ENCODE peak calls at places on chromosomes 7 and 10, in seven cellular contexts. Q is cardiac muscle cell, Y is gastrocnemius medialis, Z is glutamatergic neuron, N is fibroblast of gingiva, A is A549, C is neural progenitor cell. X is an unnamed sample.

GRCh38 chr7:100914879-100915442 is 19.3 kb upstream of the ACHE start:
- DNase-seq in Y (no peak), N (no peak), Q (no peak), Z (no peak), C (no peak), A (no peak), X (no peak)

GRCh38 chr10:28326516-28327493 is 23.9 kb upstream of the MPP7 start:
- DNase-seq in N (peak; percentile 8), Y (peak; percentile 76), C (no peak), Q (peak; percentile 46), Z (no peak), A (no peak), X (peak; percentile 20)

GRCh38 chr7:94509264-94509878 is at the start of gene CASD1:
- DNase-seq in C (no peak), Y (peak; percentile 38), A (peak; percentile 60), Z (peak; percentile 28), Q (no peak), N (peak; percentile 1), X (no peak)

GRCh38 chr7:95584752-95585425 is 11.4 kb downstream of the PDK4 start:
- DNase-seq in Z (no peak), Y (no peak), A (no peak), Q (no peak), C (no peak), N (no peak), X (no peak)

GRCh38 chr10:50439806-50440205 is 183.9 kb downstream of the SGMS1 start:
- DNase-seq in Z (no peak), A (no peak), C (no peak), Q (no peak), N (no peak), Y (no peak), X (no peak)

GRCh38 chr10:109894516-109894915 is 28.8 kb downstream of the XPNPEP1 start:
- DNase-seq in A (no peak), Y (peak; percentile 92), C (no peak), Q (peak; percentile 96), Z (no peak), N (peak; percentile 95), X (no peak)

GRCh38 chr7:83976302-83976701 is 218.3 kb downstream of the SEMA3A start:
- DNase-seq in C (peak; percentile 34), A (peak; percentile 6), Z (no peak), N (peak; percentile 20), Y (no peak), Q (peak; percentile 60), X (peak; percentile 5)

GRCh38 chr10:7717767-7718166 is 14.7 kb downstream of the ITIH2 start:
- DNase-seq in Z (no peak), A (no peak), Q (no peak), N (no peak), C (no peak), Y (no peak), X (no peak)

GRCh38 chr10:72889391-72889831 is 4.1 kb upstream of the OIT3 start:
- DNase-seq in Y (no peak), N (peak; percentile 18), A (no peak), Q (peak; percentile 29), Z (no peak), C (no peak), X (no peak)

X was measured in iPS-NIHi11.